ENCODE peak calls at places on chromosome 4, in eight cellular contexts. Y is RPMI7951; K is 8988T; D is activated CD4-positive, alpha-beta memory T cell treated with anti-CD3 and anti-CD28 coated beads, Interleukin-2, amount 10 ng/mL, durations not matched to agents 7 days and 5 days; C is GM20000; F is naive thymus-derived CD8-positive, alpha-beta T cell; W is sciatic nerve; V is activated T-helper 1 cell treated with anti-CD3 and anti-CD28 coated beads, Interleukin-2, amount 50 U/mL, for 16 hours. G is an unnamed sample.

GRCh38 chr4:137124278-137124932 is 407.9 kb downstream of the PCDH18 start:
- DNase-seq in Y (peak), V (no peak), W (no peak), D (no peak), F (no peak), K (no peak), C (peak), G (no peak)

GRCh38 chr4:156901871-156902270 is 69.7 kb downstream of the PDGFC start:
- DNase-seq in C (no peak), K (no peak), W (no peak), Y (peak), D (no peak), V (no peak), F (no peak), G (no peak)

GRCh38 chr4:3718462-3718861 is 47.7 kb upstream of the ADRA2C start:
- DNase-seq in V (no peak), K (no peak), Y (no peak), C (no peak), F (no peak), D (no peak), W (no peak), G (no peak)

GRCh38 chr4:128229458-128229805 is 58.2 kb downstream of the PGRMC2 start:
- DNase-seq in F (no peak), Y (no peak), W (no peak), V (no peak), C (no peak), D (no peak), K (no peak), G (no peak)

GRCh38 chr4:94455081-94455480 is 3.3 kb downstream of the PDLIM5 start:
- DNase-seq in F (no peak), W (no peak), D (no peak), C (no peak), Y (peak), K (no peak), V (no peak), G (no peak)

GRCh38 chr4:124686279-124686678 is 26.3 kb downstream of the ANKRD50 start:
- DNase-seq in F (no peak), D (no peak), Y (no peak), C (no peak), V (no peak), W (no peak), K (no peak), G (no peak)

GRCh38 chr4:13525606-13526281 is 18.6 kb downstream of the NKX3-2 start:
- DNase-seq in D (no peak), W (no peak), K (peak), V (no peak), F (no peak), Y (no peak), C (peak), G (no peak)

GRCh38 chr4:60201052-60201673 is 999.0 kb upstream of the ADGRL3 start:
- DNase-seq in K (no peak), Y (peak), C (peak), F (no peak), D (peak), V (no peak), W (peak), G (no peak)

GRCh38 chr4:189974056-189974455 is 33.4 kb downstream of the FRG1 start:
- DNase-seq in F (no peak), K (no peak), D (no peak), Y (no peak), V (no peak), W (no peak), C (peak), G (no peak)

GRCh38 chr4:163166041-163166579 is 580 bp downstream of the NAF1 start:
- DNase-seq in W (peak), K (peak), V (peak), C (peak), F (peak), Y (peak), D (peak), G (peak)

GRCh38 chr4:55609393-55609821 is 17.4 kb upstream of the PDCL2 start:
- DNase-seq in W (no peak), Y (no peak), F (no peak), K (no peak), D (peak), C (no peak), V (no peak), G (no peak)

GRCh38 chr4:83259586-83259985 is 25.0 kb downstream of the COQ2 start:
- DNase-seq in F (no peak), V (no peak), C (no peak), W (no peak), D (no peak), K (no peak), Y (no peak), G (no peak)

GRCh38 chr4:113335771-113336170 is 286.3 kb downstream of the ANK2 start:
- DNase-seq in F (no peak), Y (no peak), W (no peak), K (no peak), C (no peak), D (no peak), V (no peak), G (no peak)

GRCh38 chr4:143294310-143294709 is 42.4 kb upstream of the GAB1 start:
- DNase-seq in K (no peak), C (no peak), D (no peak), W (peak), Y (peak), F (no peak), V (no peak), G (no peak)

GRCh38 chr4:87839309-87839946 is 6.7 kb downstream of the MEPE start:
- DNase-seq in K (no peak), W (no peak), D (peak), C (peak), Y (peak), V (no peak), F (no peak), G (no peak)

GRCh38 chr4:186693159-186693815 is 30.4 kb downstream of the FAT1 start:
- DNase-seq in K (peak), Y (no peak), W (peak), C (no peak), D (no peak), V (no peak), F (no peak), G (no peak)

GRCh38 chr4:112766422-112766821 is 129.5 kb downstream of the LARP7 start:
- DNase-seq in V (no peak), K (no peak), F (no peak), Y (peak), D (no peak), W (no peak), C (peak), G (no peak)

GRCh38 chr4:138035781-138036258 is 206.3 kb downstream of the SLC7A11 start:
- DNase-seq in F (no peak), W (no peak), C (peak), V (no peak), D (no peak), Y (peak), K (no peak), G (no peak)

GRCh38 chr4:86497131-86497530 is 97.0 kb upstream of the PTPN13 start:
- DNase-seq in Y (peak), F (no peak), V (no peak), W (no peak), C (no peak), K (no peak), D (no peak), G (no peak)

GRCh38 chr4:53497446-53498069 is 93.7 kb downstream of the LNX1 start:
- DNase-seq in D (no peak), C (no peak), W (peak), Y (peak), K (no peak), V (no peak), F (no peak), G (no peak)

GRCh38 chr4:180380733-180381132 is 1862.5 kb upstream of the TENM3 start:
- DNase-seq in Y (peak), W (no peak), V (no peak), C (no peak), F (no peak), K (no peak), D (no peak), G (no peak)

GRCh38 chr4:73451404-73451803 is 15.4 kb downstream of the AFP start:
- DNase-seq in C (no peak), K (no peak), F (no peak), V (no peak), Y (peak), D (no peak), W (no peak), G (no peak)

GRCh38 chr4:66926687-66927086 is 618.6 kb downstream of the CENPC start:
- DNase-seq in C (no peak), F (no peak), D (no peak), K (no peak), W (no peak), V (no peak), Y (no peak), G (no peak)

GRCh38 chr4:2936773-2937145 is 26.4 kb downstream of the NOP14 start:
- DNase-seq in Y (peak), F (no peak), W (no peak), V (no peak), D (peak), K (no peak), C (peak), G (no peak)

GRCh38 chr4:106329027-106329618 is 12.8 kb downstream of the AIMP1 start:
- DNase-seq in F (peak), W (no peak), V (no peak), K (no peak), Y (peak), C (peak), D (no peak), G (no peak)

GRCh38 chr4:158630893-158631292 is 40.8 kb downstream of the C4orf46 start:
- DNase-seq in D (no peak), W (no peak), Y (peak), C (no peak), F (no peak), V (no peak), K (no peak), G (no peak)

GRCh38 chr4:134505511-134505910 is 303.9 kb upstream of the PABPC4L start:
- DNase-seq in C (no peak), Y (no peak), V (no peak), F (no peak), D (no peak), W (no peak), K (no peak), G (no peak)

GRCh38 chr4:144645102-144645469 is 870 bp upstream of the HHIP start:
- DNase-seq in K (no peak), F (no peak), Y (no peak), V (no peak), D (no peak), C (no peak), W (peak), G (no peak)

G was measured in activated CD4-positive, CD25-positive, alpha-beta regulatory T cell treated with anti-CD3 and anti-CD28 coated beads, Interleukin-2, amount 50 U/mL, for 16 hours.